ENCODE peak calls at places on chromosome 14, in eight cellular contexts. Q is SK-MEL-5; S is AG08396; R is fibroblast of mammary gland; B is NCI-H1092 treated with DMSO at 0.1 percent for 48 hours; Z is activated CD4-positive, alpha-beta T cell treated with anti-CD3 and anti-CD28 coated beads, Interleukin-2, amount 50 U/mL, for 48 hours; F is non-pigmented ciliary epithelial cell; O is left ventricle myocardium superior. U is an unnamed sample.

GRCh38 chr14:76514599-76514998 is 138.7 kb downstream of the ESRRB start:
- DNase-seq in Q (peak; percentile 78), S (peak; percentile 27), R (peak; percentile 9), B (peak; percentile 10), Z (peak; percentile 4), F (no peak), O (no peak), U (no peak)

GRCh38 chr14:32258574-32258973 is 55.5 kb upstream of the RNU6-8 start:
- DNase-seq in Q (no peak), S (no peak), R (peak; percentile 17), B (no peak), Z (no peak), F (no peak), O (no peak), U (no peak)

GRCh38 chr14:21267431-21267845 is 1.8 kb downstream of the HNRNPC start:
- DNase-seq in Q (peak; percentile 20), S (no peak), R (peak; percentile 47), B (no peak), Z (no peak), F (no peak), O (no peak), U (no peak)

GRCh38 chr14:105470163-105470811 is 4.3 kb upstream of the CRIP2 start:
- DNase-seq in Q (no peak), S (no peak), R (no peak), B (no peak), Z (no peak), F (no peak), O (no peak), U (no peak)

GRCh38 chr14:101849640-101850039 is 88.1 kb downstream of the PPP2R5C start:
- DNase-seq in Q (no peak), S (no peak), R (no peak), B (no peak), Z (no peak), F (no peak), O (peak; percentile 43), U (no peak)

GRCh38 chr14:34029921-34030334 is 79.1 kb upstream of the EGLN3 start:
- DNase-seq in Q (no peak), S (no peak), R (peak; percentile 97), B (no peak), Z (no peak), F (no peak), O (peak; percentile 69), U (no peak)

GRCh38 chr14:61545716-61546455 is 149.4 kb upstream of the HIF1A start:
- DNase-seq in Q (no peak), S (no peak), R (no peak), B (no peak), Z (no peak), F (no peak), O (no peak), U (no peak)

GRCh38 chr14:95784137-95784536 is 70.2 kb upstream of the TCL1A start:
- DNase-seq in Q (peak; percentile 30), S (peak; percentile 22), R (peak; percentile 25), B (no peak), Z (no peak), F (no peak), O (no peak), U (no peak)

GRCh38 chr14:89000007-89000942 is 175.8 kb downstream of the TTC8 start:
- DNase-seq in Q (peak; percentile 12), S (peak; percentile 83), R (peak; percentile 98), B (no peak), Z (peak; percentile 19), F (peak; percentile 90), O (peak; percentile 27), U (peak; percentile 90)

U was measured in epithelial cell of prostate.